ENCODE peak calls at places on chromosome 10, in four cellular contexts. N is activated CD4-positive, CD25-positive, alpha-beta regulatory T cell; T is iPS DF 6.9; O is stimulated activated naive CD8-positive, alpha-beta T cell treated with anti-CD3 and anti-CD28 coated beads, Interleukin-15, Interleukin-2, amounts not matched to agents 100 U/mL and 50 U/mL, for 24 hours. P is an unnamed sample.

GRCh38 chr10:100186253-100186780 is 488 bp upstream of the ERLIN1 start:
- DNase-seq in N (no peak), T (no peak), O (peak; percentile 32), P (no peak)

GRCh38 chr10:15725603-15726002 is 5.9 kb upstream of the ITGA8 start:
- DNase-seq in N (no peak), T (no peak), O (no peak), P (peak; percentile 48)

GRCh38 chr10:34489973-34490372 is 325.1 kb downstream of the PARD3 start:
- DNase-seq in N (no peak), T (no peak), O (no peak), P (no peak)

GRCh38 chr10:8946451-8946850 is 892.0 kb downstream of the GATA3 start:
- DNase-seq in N (no peak), T (no peak), O (no peak), P (no peak)

GRCh38 chr10:47248436-47249090 is 51.4 kb upstream of the GDF10 start:
- DNase-seq in N (no peak), T (no peak), O (no peak), P (no peak)

GRCh38 chr10:5896208-5896607 is 6.2 kb downstream of the FBH1 start:
- DNase-seq in N (no peak), T (no peak), O (no peak), P (no peak)

GRCh38 chr10:13715091-13715490 is 128.3 kb downstream of the PRPF18 start:
- DNase-seq in N (no peak), T (no peak), O (no peak), P (no peak)

GRCh38 chr10:21495686-21496284 is 29.7 kb downstream of the SKIDA1 start:
- DNase-seq in N (peak; percentile 73), T (no peak), O (peak; percentile 91), P (peak; percentile 93)

GRCh38 chr10:48811917-48812316 is 127.2 kb downstream of the WDFY4 start:
- DNase-seq in N (no peak), T (no peak), O (no peak), P (no peak)

GRCh38 chr10:126387931-126388911 is at the start of gene ADAM12:
- DNase-seq in N (no peak), T (no peak), O (no peak), P (no peak)

GRCh38 chr10:45238896-45239295 is 76.5 kb downstream of the OR13A1 start:
- DNase-seq in N (no peak), T (no peak), O (no peak), P (peak; percentile 30)

GRCh38 chr10:13615650-13616049 is 28.9 kb downstream of the PRPF18 start:
- DNase-seq in N (no peak), T (peak; percentile 25), O (no peak), P (no peak)

GRCh38 chr10:99395750-99396445 is 34.5 kb downstream of the GOT1 start:
- DNase-seq in N (no peak), T (no peak), O (no peak), P (peak; percentile 56)

GRCh38 chr10:101695404-101695732 is 398 bp upstream of the FBXW4 start:
- DNase-seq in N (no peak), T (no peak), O (no peak), P (no peak)

GRCh38 chr10:92290076-92290836 is 622 bp downstream of the CPEB3 start:
- DNase-seq in N (no peak), T (no peak), O (peak; percentile 50), P (no peak)

GRCh38 chr10:73512207-73512743 is 16.5 kb upstream of the PPP3CB start:
- DNase-seq in N (no peak), T (no peak), O (no peak), P (no peak)

GRCh38 chr10:79112898-79113431 is 44.2 kb downstream of the ZMIZ1 start:
- DNase-seq in N (no peak), T (no peak), O (no peak), P (no peak)

GRCh38 chr10:50419756-50420155 is 168.4 kb upstream of the ASAH2 start:
- DNase-seq in N (no peak), T (no peak), O (no peak), P (no peak)

GRCh38 chr10:96831867-96832720 is at the start of gene LCOR:
- DNase-seq in N (peak; percentile 82), T (no peak), O (peak; percentile 88), P (peak; percentile 85)

GRCh38 chr10:22460101-22460500 is 114.8 kb downstream of the SPAG6 start:
- DNase-seq in N (no peak), T (no peak), O (no peak), P (no peak)

P was measured in KBM-7.